ENCODE peak calls at places on chromosomes 13 and 19, in six cellular contexts. R, Z, I, O, P and J are unnamed samples.

GRCh38 chr19:46448601-46449000 is 19.9 kb upstream of the PNMA8C start:
- DNase-seq in R (no peak), Z (no peak), I (no peak), O (no peak), P (peak), J (no peak)

GRCh38 chr19:50639121-50640112 is at the start of gene SYT3:
- DNase-seq in R (no peak), Z (no peak), I (peak), O (peak), P (no peak), J (no peak)

GRCh38 chr13:50403311-50403710 is 388.1 kb downstream of the KCNRG start:
- DNase-seq in R (no peak), Z (no peak), I (no peak), O (no peak), P (peak), J (no peak)

GRCh38 chr19:5407356-5407755 is 47.9 kb upstream of the ZNRF4 start:
- DNase-seq in R (no peak), Z (no peak), I (peak), O (no peak), P (no peak), J (peak)

GRCh38 chr19:56348289-56348877 is 33.7 kb upstream of the ZSCAN5A start:
- DNase-seq in R (no peak), Z (no peak), I (peak), O (no peak), P (no peak), J (no peak)

GRCh38 chr13:85825454-85825853 is 26.2 kb upstream of the SLITRK6 start:
- DNase-seq in R (no peak), Z (no peak), I (peak), O (no peak), P (no peak), J (no peak)

GRCh38 chr19:13814550-13814949 is 19.3 kb downstream of the ZSWIM4 start:
- DNase-seq in R (no peak), Z (no peak), I (no peak), O (no peak), P (no peak), J (no peak)

GRCh38 chr19:24086974-24087595 is at the start of gene ZNF254:
- DNase-seq in R (peak), Z (peak), I (peak), O (peak), P (peak), J (peak)

GRCh38 chr13:60756306-60756705 is 359.3 kb downstream of the TDRD3 start:
- DNase-seq in R (no peak), Z (no peak), I (no peak), O (no peak), P (no peak), J (no peak)

GRCh38 chr13:44012910-44013309 is 133.2 kb downstream of the LACC1 start:
- DNase-seq in R (no peak), Z (no peak), I (peak), O (no peak), P (no peak), J (no peak)

GRCh38 chr19:44891016-44891882 is at the start of gene TOMM40:
- DNase-seq in R (peak), Z (peak), I (no peak), O (peak), P (no peak), J (peak)

GRCh38 chr13:20703785-20704458 is 423 bp downstream of the IL17D start:
- DNase-seq in R (peak), Z (no peak), I (peak), O (peak), P (peak), J (no peak)

GRCh38 chr19:31356587-31357314 is 7.5 kb upstream of the TSHZ3 start:
- DNase-seq in R (no peak), Z (no peak), I (no peak), O (no peak), P (no peak), J (no peak)

GRCh38 chr19:39407644-39408391 is 1.2 kb downstream of the ZFP36 start:
- DNase-seq in R (no peak), Z (no peak), I (peak), O (no peak), P (peak), J (no peak)

GRCh38 chr13:35712907-35713685 is 236.6 kb upstream of the MAB21L1 start:
- DNase-seq in R (peak), Z (no peak), I (peak), O (no peak), P (no peak), J (no peak)

GRCh38 chr19:8302357-8302691 is 5.8 kb downstream of the CD320 start:
- DNase-seq in R (no peak), Z (peak), I (peak), O (no peak), P (peak), J (no peak)

GRCh38 chr13:32989331-32989730 is 26.9 kb upstream of the KL start:
- DNase-seq in R (no peak), Z (no peak), I (no peak), O (no peak), P (no peak), J (no peak)

GRCh38 chr19:50517704-50518075 is 4.0 kb upstream of the ASPDH start:
- DNase-seq in R (no peak), Z (no peak), I (no peak), O (no peak), P (no peak), J (no peak)

GRCh38 chr19:36115453-36116343 is at the start of gene TBCB:
- DNase-seq in R (no peak), Z (no peak), I (peak), O (no peak), P (no peak), J (no peak)

GRCh38 chr19:46373573-46374359 is 26.9 kb downstream of the PPP5C start:
- DNase-seq in R (no peak), Z (peak), I (peak), O (peak), P (peak), J (no peak)

GRCh38 chr19:2800506-2800905 is 15.2 kb downstream of the THOP1 start:
- DNase-seq in R (no peak), Z (no peak), I (no peak), O (no peak), P (no peak), J (no peak)